ENCODE peak calls at places on chromosomes 7 and 10, in five cellular contexts. X is dermis microvascular lymphatic vessel endothelial cell; U is Kasumi-1; Z is CD8-positive, alpha-beta T cell; Y is T-helper 1 cell. I is an unnamed sample.

GRCh38 chr7:118080947-118081346 is 103.0 kb upstream of the LSM8 start:
- DNase-seq in X (peak; percentile 1), Z (no peak), U (no peak), Y (no peak), I (no peak)

GRCh38 chr10:129605266-129605985 is 138.4 kb downstream of the MGMT start:
- DNase-seq in Y (no peak), Z (no peak), U (no peak), X (peak; percentile 5), I (no peak)

GRCh38 chr10:101803511-101803910 is 14.7 kb downstream of the OGA start:
- DNase-seq in U (no peak), Y (no peak), X (no peak), Z (no peak), I (no peak)

GRCh38 chr7:79376297-79377025 is 77.0 kb downstream of the MAGI2 start:
- DNase-seq in Z (no peak), Y (no peak), U (no peak), X (no peak), I (no peak)

GRCh38 chr10:10053051-10053450 is 964.6 kb upstream of the CELF2 start:
- DNase-seq in Z (no peak), U (no peak), X (no peak), Y (no peak), I (no peak)

GRCh38 chr10:71547290-71547689 is 150.6 kb downstream of the CDH23 start:
- DNase-seq in Y (no peak), Z (no peak), U (no peak), X (no peak), I (no peak)

GRCh38 chr10:3825862-3826351 is 40.9 kb upstream of the KLF6 start:
- DNase-seq in U (no peak), X (no peak), Y (no peak), Z (no peak), I (no peak)

GRCh38 chr7:140593583-140593982 is 47.0 kb downstream of the DENND2A start:
- DNase-seq in Z (no peak), X (no peak), U (no peak), Y (no peak), I (no peak)

GRCh38 chr10:29634764-29635625 is at the start of gene SVIL:
- DNase-seq in U (no peak), X (peak; percentile 62), Y (no peak), Z (no peak), I (no peak)

GRCh38 chr7:108358553-108358952 is 97.7 kb downstream of the NRCAM start:
- DNase-seq in Z (no peak), X (no peak), Y (no peak), U (no peak), I (no peak)